ENCODE peak calls at places on chromosomes 16 and 17, in nine cellular contexts. Z is sigmoid colon; Y is neural progenitor cell; B is CD8-positive, alpha-beta T cell; F is AG04450; Q is heart right ventricle; I is right lobe of liver; M is endothelial cell of umbilical vein; O is MM.1S. T is an unnamed sample.

GRCh38 chr16:81798311-81799137 is 19.4 kb downstream of the PLCG2 start:
- DNase-seq in Z (no peak), Y (no peak), B (no peak), F (no peak), Q (no peak), I (no peak), M (no peak), O (no peak), T (no peak)

GRCh38 chr16:57893559-57894389 is 77.2 kb downstream of the CNGB1 start:
- DNase-seq in Z (no peak), Y (no peak), B (no peak), F (peak), Q (no peak), I (peak), M (peak), O (no peak), T (no peak)

GRCh38 chr16:9965079-9965478 is 217.1 kb downstream of the GRIN2A start:
- DNase-seq in Z (no peak), Y (no peak), B (no peak), F (no peak), Q (no peak), I (no peak), M (no peak), O (no peak), T (no peak)

GRCh38 chr17:40963838-40964237 is 2.9 kb downstream of the KRT39 start:
- DNase-seq in Z (no peak), Y (no peak), B (no peak), F (no peak), Q (no peak), I (no peak), M (peak), O (peak), T (no peak)

GRCh38 chr17:59561042-59561441 is 4.4 kb upstream of the DHX40 start:
- DNase-seq in Z (no peak), Y (peak), B (no peak), F (no peak), Q (no peak), I (no peak), M (peak), O (peak), T (no peak)

GRCh38 chr17:67157732-67158639 is 87.0 kb downstream of the HELZ start:
- DNase-seq in Z (no peak), Y (peak), B (no peak), F (no peak), Q (no peak), I (no peak), M (peak), O (no peak), T (no peak)

GRCh38 chr16:56262148-56262878 is 71.0 kb downstream of the GNAO1 start:
- DNase-seq in Z (peak), Y (no peak), B (peak), F (no peak), Q (no peak), I (no peak), M (no peak), O (no peak), T (peak)

GRCh38 chr16:68802190-68802589 is 41.1 kb upstream of the TANGO6 start:
- DNase-seq in Z (no peak), Y (no peak), B (no peak), F (no peak), Q (no peak), I (no peak), M (no peak), O (no peak), T (no peak)

GRCh38 chr17:19004601-19005441 is at the start of gene FAM83G:
- DNase-seq in Z (peak), Y (peak), B (peak), F (no peak), Q (peak), I (peak), M (peak), O (peak), T (peak)

GRCh38 chr17:59600169-59600568 is 19.5 kb upstream of the CLTC start:
- DNase-seq in Z (no peak), Y (no peak), B (no peak), F (no peak), Q (no peak), I (no peak), M (no peak), O (no peak), T (no peak)

GRCh38 chr16:55842369-55843104 is 9.6 kb upstream of the CES1 start:
- DNase-seq in Z (no peak), Y (peak), B (no peak), F (peak), Q (peak), I (no peak), M (peak), O (peak), T (no peak)

GRCh38 chr17:7612294-7612640 is 2.4 kb downstream of the FXR2 start:
- DNase-seq in Z (no peak), Y (no peak), B (no peak), F (no peak), Q (no peak), I (no peak), M (peak), O (no peak), T (no peak)

GRCh38 chr17:7611635-7612293 is 2.9 kb downstream of the FXR2 start:
- DNase-seq in Z (no peak), Y (no peak), B (no peak), F (no peak), Q (no peak), I (no peak), M (no peak), O (no peak), T (no peak)

GRCh38 chr17:7615265-7615747 is 609 bp upstream of the FXR2 start:
- DNase-seq in Z (no peak), Y (no peak), B (no peak), F (no peak), Q (no peak), I (no peak), M (no peak), O (no peak), T (no peak)

GRCh38 chr17:7614422-7615264 is at the start of gene FXR2:
- DNase-seq in Z (peak), Y (peak), B (peak), F (peak), Q (peak), I (peak), M (peak), O (peak), T (peak)

DNA sequence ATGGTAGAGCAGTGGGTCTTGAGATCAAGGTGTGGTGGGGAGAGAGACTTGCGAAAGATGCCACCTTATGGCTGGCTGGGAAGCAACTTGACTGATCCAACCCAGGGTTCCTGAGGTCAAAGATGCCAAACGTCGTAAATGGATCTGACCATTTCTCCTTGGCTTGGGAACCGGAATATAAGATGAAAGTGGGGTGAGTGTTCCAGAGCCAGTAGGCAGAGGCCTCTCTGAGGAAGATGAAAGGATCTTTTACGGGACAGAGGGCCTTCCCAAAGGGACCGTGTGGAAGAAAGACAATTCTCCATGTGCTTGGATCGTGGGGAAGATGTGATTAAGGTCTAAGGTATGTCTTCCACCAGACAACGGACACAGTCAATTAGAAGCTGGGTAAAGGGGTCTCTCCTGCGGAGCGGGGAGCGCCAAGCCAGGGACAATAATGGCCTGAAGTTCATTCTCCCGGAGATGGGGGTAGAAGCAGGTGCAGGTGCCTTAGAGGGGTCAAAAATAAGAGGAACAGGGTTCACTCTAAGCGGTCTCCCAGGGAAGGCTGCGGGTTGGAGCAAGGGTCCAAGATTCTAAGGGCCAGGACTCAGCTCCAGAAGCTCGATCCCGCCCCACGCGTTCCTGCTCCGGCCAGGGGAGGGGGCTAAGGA is 802 bp downstream of the FXR2 start:
- DNase-seq in Z (peak), Y (no peak), B (no peak), F (no peak), Q (no peak), I (no peak), M (peak), O (peak), T (no peak)
- TF ChIP-seq CTCF in Z (no peak), Y (peak), B (no peak), F (no peak), Q (no peak), I (no peak), M (peak), O (peak), T (no peak)

GRCh38 chr17:57947369-57947768 is 7.8 kb downstream of the CUEDC1 start:
- DNase-seq in Z (no peak), Y (no peak), B (no peak), F (no peak), Q (no peak), I (no peak), M (no peak), O (no peak), T (no peak)
- H3K4me3 ChIP-seq in Z (peak), Y (no peak), B (peak), F (peak), Q (peak), I (peak), M (no peak), O (peak), T (peak)

GRCh38 chr16:84245933-84246678 is 6.3 kb upstream of the KCNG4 start:
- DNase-seq in Z (no peak), Y (no peak), B (no peak), F (no peak), Q (no peak), I (no peak), M (no peak), O (no peak), T (no peak)
- H3K27ac ChIP-seq in Z (no peak), Y (no peak), B (no peak), F (no peak), Q (no peak), I (no peak), M (no peak), O (no peak), T (no peak)

GRCh38 chr17:42618442-42619150 is 9.1 kb downstream of the TUBG1 start:
- DNase-seq in Z (no peak), Y (peak), B (no peak), F (no peak), Q (peak), I (peak), M (no peak), O (peak), T (no peak)
- TF ChIP-seq CTCF in Z (no peak), Y (peak), B (no peak), F (no peak), Q (peak), I (peak), M (no peak), O (peak), T (no peak)

GRCh38 chr17:9837551-9838471 is 12.1 kb downstream of the GLP2R start:
- DNase-seq in Z (peak), Y (no peak), B (no peak), F (no peak), Q (peak), I (no peak), M (no peak), O (no peak), T (no peak)
- H3K4me3 ChIP-seq in Z (peak), Y (no peak), B (no peak), F (no peak), Q (no peak), I (no peak), M (no peak), O (no peak), T (no peak)